ENCODE peak calls at places on chromosomes 11 and 22, in five cellular contexts. Y, U, G, C and M are unnamed samples.

GRCh38 chr22:48100685-48101417 is 1338.4 kb downstream of the TBC1D22A start:
- DNase-seq in Y (no peak), U (no peak), G (no peak), C (peak; percentile 15), M (no peak)

GRCh38 chr11:128695539-128696221 is 1.8 kb downstream of the FLI1 start:
- DNase-seq in Y (no peak), U (no peak), G (no peak), C (no peak), M (no peak)

GRCh38 chr11:76380161-76380976 is 563 bp downstream of the THAP12 start:
- DNase-seq in Y (no peak), U (no peak), G (no peak), C (no peak), M (no peak)

GRCh38 chr11:40281055-40281580 is 1178.3 kb downstream of the LRRC4C start:
- DNase-seq in Y (no peak), U (no peak), G (no peak), C (no peak), M (no peak)

GRCh38 chr11:26806209-26806608 is 84.3 kb upstream of the SLC5A12 start:
- DNase-seq in Y (peak; percentile 26), U (no peak), G (no peak), C (no peak), M (no peak)

GRCh38 chr11:91860661-91861060 is 364.0 kb upstream of the FAT3 start:
- DNase-seq in Y (no peak), U (no peak), G (no peak), C (no peak), M (no peak)

GRCh38 chr22:43500792-43501785 is 89.3 kb downstream of the MPPED1 start:
- DNase-seq in Y (no peak), U (no peak), G (no peak), C (no peak), M (no peak)

GRCh38 chr22:32546480-32546879 is 71.9 kb downstream of the FBXO7 start:
- DNase-seq in Y (no peak), U (no peak), G (no peak), C (peak; percentile 57), M (no peak)

GRCh38 chr11:93572621-93573020 is 29.4 kb upstream of the SMCO4 start:
- DNase-seq in Y (no peak), U (no peak), G (no peak), C (no peak), M (no peak)

GRCh38 chr11:62710001-62710345 is 2.5 kb downstream of the GNG3 start:
- DNase-seq in Y (no peak), U (no peak), G (no peak), C (no peak), M (no peak)

GRCh38 chr11:11973361-11973800 is 35.0 kb downstream of the DKK3 start:
- DNase-seq in Y (peak; percentile 50), U (peak; percentile 56), G (peak; percentile 73), C (no peak), M (no peak)

GRCh38 chr11:123235687-123236261 is 40.7 kb upstream of the CLMP start:
- DNase-seq in Y (no peak), U (no peak), G (no peak), C (no peak), M (no peak)

GRCh38 chr11:123233978-123234340 is 38.9 kb upstream of the CLMP start:
- DNase-seq in Y (no peak), U (no peak), G (no peak), C (no peak), M (no peak)

GRCh38 chr11:123233280-123233977 is 38.4 kb upstream of the CLMP start:
- DNase-seq in Y (no peak), U (no peak), G (no peak), C (no peak), M (no peak)

GRCh38 chr11:123238297-123238696 is 43.2 kb upstream of the CLMP start:
- DNase-seq in Y (no peak), U (no peak), G (peak; percentile 18), C (peak; percentile 86), M (no peak)

GRCh38 chr11:123235117-123235686 is 40.2 kb upstream of the CLMP start:
- DNase-seq in Y (no peak), U (peak; percentile 13), G (peak; percentile 53), C (peak; percentile 82), M (no peak)
- TF ChIP-seq CTCF in Y (peak; percentile 45), U (peak; percentile 59), G (peak; percentile 6), C (peak; percentile 10), M (peak; percentile 70)

GRCh38 chr22:37492428-37493344 is 6.5 kb upstream of the MFNG start:
- DNase-seq in Y (no peak), U (no peak), G (no peak), C (no peak), M (no peak)
- TF ChIP-seq CTCF in Y (peak; percentile 51), U (no peak), G (no peak), C (peak; percentile 30), M (peak; percentile 67)

GRCh38 chr11:83285771-83286528 is at the start of gene CCDC90B:
- DNase-seq in Y (peak; percentile 84), U (peak; percentile 89), G (peak; percentile 91), C (peak; percentile 96), M (peak; percentile 94)
- TF ChIP-seq CTCF in Y (no peak), U (no peak), G (no peak), C (no peak), M (peak; percentile 14)

GRCh38 chr22:23270212-23270733 is 90.0 kb downstream of the BCR start:
- DNase-seq in Y (no peak), U (no peak), G (no peak), C (no peak), M (no peak)
- TF ChIP-seq CTCF in Y (peak; percentile 16), U (no peak), G (no peak), C (no peak), M (peak; percentile 44)

DNA sequence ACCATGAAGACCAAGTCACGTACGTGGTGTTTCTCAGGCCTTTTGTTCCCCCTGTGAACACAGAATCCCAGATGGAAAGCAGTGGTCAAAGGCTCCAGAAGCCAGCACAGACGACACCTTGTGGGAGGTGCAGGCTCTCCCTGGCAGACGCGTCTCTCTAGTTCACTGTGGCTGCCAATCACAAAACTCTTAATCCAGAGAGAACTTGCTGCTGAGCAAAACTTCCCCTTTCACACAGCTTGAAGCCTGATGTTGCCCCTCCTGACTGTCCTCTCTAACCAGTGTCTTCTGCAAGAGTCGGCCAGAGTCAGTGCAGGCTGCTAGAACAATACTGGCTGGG is 67.1 kb downstream of the PIWIL3 start:
- DNase-seq in Y (no peak), U (no peak), G (no peak), C (no peak), M (no peak)
- TF ChIP-seq CTCF in Y (no peak), U (no peak), G (no peak), C (no peak), M (peak; percentile 30)

GRCh38 chr11:129695543-129696308 is 119.9 kb upstream of the TMEM45B start:
- DNase-seq in Y (no peak), U (no peak), G (peak; percentile 24), C (no peak), M (peak; percentile 17)
- TF ChIP-seq CTCF in Y (peak; percentile 78), U (peak; percentile 11), G (peak; percentile 23), C (peak; percentile 72), M (peak; percentile 83)

DNA sequence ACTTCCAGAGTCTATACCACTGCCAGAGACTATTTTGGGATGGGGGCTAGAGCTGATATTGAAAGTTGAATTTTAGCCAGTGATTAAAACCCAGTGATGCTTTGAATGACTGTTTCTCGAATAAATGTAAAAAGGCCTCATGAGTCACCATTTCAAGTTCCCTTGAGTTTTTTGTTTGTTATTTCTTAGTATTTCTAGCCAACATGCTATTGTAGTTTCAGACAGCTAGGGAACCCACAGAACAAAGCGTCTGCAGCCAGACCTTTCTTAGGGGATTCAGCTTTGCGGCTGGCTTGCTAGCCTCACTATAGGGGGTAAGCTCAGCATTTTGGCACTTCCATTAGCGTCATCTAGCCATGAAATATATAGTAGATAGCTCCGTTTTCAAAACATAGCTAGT is 66.5 kb downstream of the DBX1 start:
- DNase-seq in Y (no peak), U (no peak), G (no peak), C (no peak), M (no peak)
- TF ChIP-seq CTCF in Y (no peak), U (peak; percentile 14), G (no peak), C (no peak), M (no peak)

GRCh38 chr11:123696183-123696582 is 41.8 kb upstream of the SCN3B start:
- DNase-seq in Y (no peak), U (no peak), G (no peak), C (no peak), M (no peak)
- TF ChIP-seq CTCF in Y (no peak), U (no peak), G (no peak), C (no peak), M (peak; percentile 16)

DNA sequence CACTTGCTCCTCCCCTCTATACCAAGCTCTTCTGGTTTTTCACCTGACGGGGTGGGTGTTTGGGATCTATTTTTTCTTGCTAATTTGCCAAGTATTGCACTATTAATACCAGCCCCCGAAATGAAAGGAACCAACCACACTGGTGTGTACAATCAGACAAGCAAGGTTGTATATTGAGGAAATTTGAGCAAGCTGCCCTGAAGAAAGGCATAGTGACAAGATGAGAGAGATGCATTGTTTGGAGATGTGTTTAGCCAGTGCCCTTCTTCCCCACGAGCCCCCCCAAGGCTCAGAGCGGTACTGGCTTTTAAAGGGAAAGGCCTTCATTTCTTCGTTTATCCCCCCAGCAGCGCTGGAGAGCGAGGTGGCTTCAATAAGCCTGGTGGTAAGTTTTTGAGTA is 15.2 kb upstream of the GAS2L1 start:
- DNase-seq in Y (no peak), U (no peak), G (no peak), C (no peak), M (no peak)
- TF ChIP-seq CTCF in Y (no peak), U (no peak), G (no peak), C (no peak), M (no peak)